ENCODE peak calls at places on chromosomes 3 and 15, in four cellular contexts. Y is K562, P is HepG2, F is H1. V is an unnamed sample.

GRCh38 chr15:59410448-59410896 is 27.5 kb upstream of the FAM81A start:
- DNase-seq in Y (no peak), P (peak), F (no peak), V (no peak)

GRCh38 chr3:66606126-66606525 is 105.3 kb upstream of the LRIG1 start:
- DNase-seq in Y (no peak), P (no peak), F (no peak), V (no peak)

GRCh38 chr3:132268956-132269355 is 48.3 kb upstream of the ACP3 start:
- DNase-seq in Y (peak), P (no peak), F (peak), V (peak)

GRCh38 chr15:75872400-75872990 is 29.2 kb downstream of the UBE2Q2 start:
- DNase-seq in Y (peak), P (no peak), F (no peak), V (no peak)

GRCh38 chr3:8301977-8302589 is 199.5 kb upstream of the LMCD1 start:
- DNase-seq in Y (peak), P (peak), F (no peak), V (peak)

GRCh38 chr3:125148016-125148812 is 64.3 kb downstream of the SLC12A8 start:
- DNase-seq in Y (no peak), P (no peak), F (no peak), V (no peak)

GRCh38 chr3:62940763-62941632 is 65.8 kb upstream of the CADPS start:
- DNase-seq in Y (peak), P (no peak), F (no peak), V (no peak)

GRCh38 chr3:19954676-19955075 is 7.8 kb downstream of the RAB5A start:
- DNase-seq in Y (no peak), P (no peak), F (no peak), V (no peak)

GRCh38 chr3:9151240-9151639 is 98.2 kb downstream of the SRGAP3 start:
- DNase-seq in Y (no peak), P (no peak), F (no peak), V (no peak)

GRCh38 chr15:93382196-93382820 is 293.3 kb upstream of the RGMA start:
- DNase-seq in Y (no peak), P (no peak), F (no peak), V (no peak)

GRCh38 chr15:31439328-31439727 is 112.7 kb downstream of the KLF13 start:
- DNase-seq in Y (peak), P (peak), F (peak), V (no peak)

GRCh38 chr15:24943361-24943760 is 11.4 kb upstream of the SNRPN start:
- DNase-seq in Y (no peak), P (no peak), F (peak), V (no peak)

GRCh38 chr3:7813412-7813811 is 688.2 kb upstream of the LMCD1 start:
- DNase-seq in Y (no peak), P (no peak), F (no peak), V (peak)

GRCh38 chr3:45950686-45951600 is 7.7 kb downstream of the CXCR6 start:
- DNase-seq in Y (no peak), P (no peak), F (no peak), V (no peak)

GRCh38 chr3:151918253-151919029 is 45.0 kb downstream of the SUCNR1 start:
- DNase-seq in Y (peak), P (peak), F (no peak), V (peak)

GRCh38 chr3:134807189-134807588 is 12.1 kb downstream of the EPHB1 start:
- DNase-seq in Y (no peak), P (no peak), F (no peak), V (no peak)

GRCh38 chr15:43776718-43777292 is at the start of gene ELL3:
- DNase-seq in Y (peak), P (peak), F (no peak), V (no peak)

GRCh38 chr3:50226888-50227389 is 9.1 kb upstream of the GNAI2 start:
- DNase-seq in Y (peak), P (no peak), F (no peak), V (no peak)

GRCh38 chr3:129526121-129526900 is 2.1 kb upstream of the RHO start:
- DNase-seq in Y (no peak), P (no peak), F (peak), V (no peak)

GRCh38 chr3:182303169-182303568 is 490.1 kb upstream of the ATP11B start:
- DNase-seq in Y (no peak), P (no peak), F (no peak), V (no peak)

GRCh38 chr3:62046326-62046725 is 327.0 kb downstream of the FEZF2 start:
- DNase-seq in Y (no peak), P (no peak), F (no peak), V (no peak)

GRCh38 chr15:38073278-38073930 is 139.0 kb downstream of the TMCO5A start:
- DNase-seq in Y (no peak), P (peak), F (no peak), V (peak)

GRCh38 chr3:122294365-122294764 is 30.7 kb upstream of the CSTA start:
- DNase-seq in Y (no peak), P (no peak), F (no peak), V (no peak)

GRCh38 chr3:4350789-4351163 is 47.6 kb downstream of the SETMAR start:
- DNase-seq in Y (peak), P (peak), F (no peak), V (no peak)

GRCh38 chr3:36969540-36970432 is 23.1 kb downstream of the EPM2AIP1 start:
- DNase-seq in Y (peak), P (peak), F (no peak), V (peak)

GRCh38 chr3:73765878-73766564 is 141.3 kb upstream of the PDZRN3 start:
- DNase-seq in Y (no peak), P (no peak), F (no peak), V (no peak)

GRCh38 chr3:198107840-198108734 is 148.1 kb downstream of the LMLN start:
- DNase-seq in Y (peak), P (no peak), F (no peak), V (no peak)

GRCh38 chr3:126551066-126551838 is 7.5 kb downstream of the C3orf22 start:
- DNase-seq in Y (no peak), P (no peak), F (no peak), V (no peak)

GRCh38 chr3:141419946-141420345 is 51.6 kb downstream of the ZBTB38 start:
- DNase-seq in Y (no peak), P (no peak), F (no peak), V (no peak)

DNA sequence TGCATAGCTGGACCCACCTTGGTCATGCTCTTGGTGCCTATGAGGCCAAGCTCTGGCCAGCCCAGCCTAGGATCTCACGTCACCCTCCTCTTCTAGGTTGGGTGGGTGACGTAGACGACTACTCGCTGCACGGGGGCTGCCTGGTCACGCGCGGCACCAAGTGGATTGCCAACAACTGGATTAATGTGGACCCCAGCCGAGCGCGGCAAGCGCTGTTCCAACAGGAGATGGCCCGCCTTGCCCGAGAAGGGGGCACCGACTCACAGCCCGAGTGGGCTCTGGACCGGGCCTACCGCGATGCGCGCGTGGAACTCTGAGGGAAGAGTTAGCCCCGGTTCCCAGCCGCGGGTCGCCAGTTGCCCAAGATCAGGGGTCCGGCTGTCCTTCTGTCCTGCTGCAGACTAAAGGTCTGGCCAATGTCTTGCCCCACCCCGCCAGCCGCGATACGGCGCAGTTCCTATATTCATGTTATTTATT is 562 bp upstream of the WDR6 start:
- DNase-seq in Y (no peak), P (no peak), F (no peak), V (peak)
- TF ChIP-seq POLR2AphosphoS5 in Y (no peak), P (no peak), F (peak), V (no peak)

GRCh38 chr3:171309906-171310359 is 150.3 kb downstream of the TNIK start:
- DNase-seq in Y (peak), P (no peak), F (no peak), V (peak)
- TF ChIP-seq JUN in Y (no peak), P (no peak), F (no peak), V (no peak)

GRCh38 chr3:81274671-81275070 is 486.8 kb downstream of the GBE1 start:
- DNase-seq in Y (no peak), P (no peak), F (no peak), V (no peak)

GRCh38 chr3:81268526-81268925 is 492.9 kb downstream of the GBE1 start:
- DNase-seq in Y (no peak), P (no peak), F (no peak), V (no peak)

GRCh38 chr3:81270603-81271371 is 490.7 kb downstream of the GBE1 start:
- DNase-seq in Y (no peak), P (no peak), F (no peak), V (no peak)
- H3K27ac ChIP-seq in Y (no peak), P (no peak), F (no peak), V (no peak)

DNA sequence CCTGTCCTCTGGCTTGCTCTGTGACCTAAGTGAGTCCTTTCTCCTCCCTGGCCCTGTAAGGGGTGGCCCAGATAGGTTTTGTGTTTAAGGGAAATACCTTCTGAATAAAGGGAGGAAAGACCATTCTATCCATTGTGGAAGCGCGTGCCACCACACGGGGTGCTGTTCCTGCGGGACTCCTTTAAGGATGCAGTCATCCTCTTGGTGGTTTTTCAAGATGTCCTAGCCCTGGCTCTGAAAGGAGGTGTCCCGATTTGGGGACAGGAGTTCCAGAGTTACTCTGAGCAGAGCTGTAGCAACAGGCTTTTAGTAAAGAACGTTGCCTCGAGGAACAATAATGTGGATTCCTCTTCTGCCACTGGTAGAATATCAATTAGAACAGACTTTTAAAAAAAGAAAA is 9.6 kb downstream of the SLC6A6 start:
- DNase-seq in Y (peak), P (no peak), F (peak), V (no peak)
- TF ChIP-seq POLR2AphosphoS5 in Y (no peak), P (no peak), F (no peak), V (no peak)

GRCh38 chr15:63403254-63403945 is 21.8 kb upstream of the CA12 start:
- DNase-seq in Y (no peak), P (no peak), F (no peak), V (no peak)

GRCh38 chr15:63405159-63405558 is 23.5 kb upstream of the CA12 start:
- DNase-seq in Y (no peak), P (no peak), F (no peak), V (no peak)

GRCh38 chr15:63408514-63408913 is 26.9 kb upstream of the CA12 start:
- DNase-seq in Y (no peak), P (no peak), F (no peak), V (peak)

GRCh38 chr15:63407612-63408011 is 26.0 kb upstream of the CA12 start:
- DNase-seq in Y (no peak), P (no peak), F (no peak), V (peak)

DNA sequence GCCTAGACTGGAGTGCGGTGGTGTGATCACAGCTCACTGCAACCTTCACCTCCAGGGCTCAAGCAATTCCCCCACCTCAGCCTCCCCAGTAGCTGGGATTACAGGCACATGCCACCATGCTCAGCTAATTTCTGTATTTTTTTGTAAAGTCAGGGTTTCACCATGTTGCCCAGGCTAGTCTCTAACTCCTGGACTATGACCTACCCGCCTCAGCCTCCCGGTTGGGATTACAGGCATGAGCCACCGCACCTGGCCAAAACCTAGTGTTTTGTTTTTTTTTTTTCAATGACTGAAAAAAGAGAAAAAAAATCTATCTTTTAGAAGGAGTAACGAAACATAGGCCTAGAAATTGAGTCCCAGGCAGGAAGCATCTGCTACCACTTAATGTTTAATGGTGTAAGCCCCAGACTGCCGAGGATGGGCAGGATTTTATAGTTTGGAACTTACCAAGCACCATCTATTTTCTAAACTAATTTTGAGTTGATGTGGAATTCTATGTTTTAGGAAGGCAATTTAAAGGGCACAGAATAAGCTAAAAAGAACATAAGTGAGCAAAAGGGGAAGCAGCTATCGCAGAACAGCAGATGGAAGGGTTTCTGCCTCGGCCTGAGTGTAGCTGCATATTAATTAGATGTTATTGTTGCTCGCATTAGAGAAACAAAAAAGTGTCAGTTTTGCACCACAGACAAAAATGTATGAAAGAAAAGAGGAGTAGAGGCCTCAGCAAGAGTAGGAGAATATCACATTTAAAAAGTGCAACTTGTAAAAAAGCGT is 24.2 kb upstream of the CA12 start:
- DNase-seq in Y (no peak), P (no peak), F (no peak), V (no peak)
- TF ChIP-seq JUN in Y (no peak), P (no peak), F (no peak), V (no peak)

GRCh38 chr15:95584088-95584487 is 746.4 kb upstream of the NR2F2 start:
- DNase-seq in Y (no peak), P (no peak), F (no peak), V (no peak)
- H3K27ac ChIP-seq in Y (no peak), P (no peak), F (no peak), V (no peak)

GRCh38 chr3:143302638-143303171 is 183.1 kb downstream of the CHST2 start:
- DNase-seq in Y (no peak), P (no peak), F (no peak), V (peak)
- TF ChIP-seq POLR2AphosphoS5 in Y (no peak), P (no peak), F (no peak), V (peak)

GRCh38 chr3:195270350-195271115 is 426 bp downstream of the XXYLT1 start:
- DNase-seq in Y (peak), P (peak), F (peak), V (peak)
- TF ChIP-seq JUN in Y (no peak), P (peak), F (no peak), V (no peak)

GRCh38 chr3:10434938-10435336 is 70.4 kb downstream of the ATP2B2 start:
- DNase-seq in Y (no peak), P (no peak), F (no peak), V (no peak)

GRCh38 chr3:10432156-10432845 is 73.1 kb downstream of the ATP2B2 start:
- DNase-seq in Y (no peak), P (no peak), F (no peak), V (no peak)

GRCh38 chr3:10430805-10431204 is 74.6 kb downstream of the ATP2B2 start:
- DNase-seq in Y (no peak), P (no peak), F (no peak), V (no peak)

GRCh38 chr3:10434144-10434937 is 71.0 kb downstream of the ATP2B2 start:
- DNase-seq in Y (no peak), P (no peak), F (no peak), V (no peak)

GRCh38 chr3:10432931-10433330 is 72.5 kb downstream of the ATP2B2 start:
- DNase-seq in Y (no peak), P (no peak), F (no peak), V (no peak)
- H3K27ac ChIP-seq in Y (no peak), P (no peak), F (no peak), V (no peak)